ENCODE peak calls at places on chromosomes 3 and 15, in four cellular contexts. Z, O, X and D are unnamed samples. For H3K4me1, the result is how much of the 10 kb centered on the place peaks cover.

GRCh38 chr3:42979044-42979962 is at the start of gene GASK1A:
- DNase-seq in Z (peak), O (peak), X (peak), D (peak)

GRCh38 chr3:169659096-169659521 is 4.4 kb downstream of the MECOM start:
- DNase-seq in X (no peak), O (no peak), Z (no peak), D (no peak)

GRCh38 chr15:58019503-58020376 is 45.8 kb downstream of the ALDH1A2 start:
- DNase-seq in O (peak), X (no peak), Z (peak), D (peak)

GRCh38 chr3:159711560-159712333 is 276.9 kb upstream of the IL12A start:
- DNase-seq in Z (peak), O (peak), X (peak), D (peak)

GRCh38 chr15:23035964-23036566 is 3.3 kb downstream of the TUBGCP5 start:
- DNase-seq in X (peak), Z (peak), O (peak), D (peak)

GRCh38 chr3:113136071-113136470 is 75.3 kb upstream of the BOC start:
- DNase-seq in X (peak), Z (peak), O (peak), D (peak)

GRCh38 chr3:129428382-129429079 is at the start of gene EFCAB12:
- DNase-seq in Z (peak), X (peak), O (peak), D (peak)

GRCh38 chr3:186669378-186670084 is 3.7 kb downstream of the HRG start:
- DNase-seq in O (peak), Z (no peak), X (no peak), D (peak)

GRCh38 chr3:157329541-157329940 is 107.1 kb upstream of the PTX3 start:
- DNase-seq in Z (peak), O (no peak), X (no peak), D (no peak)

GRCh38 chr3:48634661-48635221 is 520 bp downstream of the SLC26A6 start:
- DNase-seq in Z (peak), X (peak), O (peak), D (peak)

GRCh38 chr3:133717424-133717823 is 28.8 kb upstream of the TF start:
- DNase-seq in X (no peak), O (no peak), Z (no peak), D (no peak)

GRCh38 chr3:60742606-60743145 is 508.6 kb downstream of the FHIT start:
- DNase-seq in O (peak), Z (peak), X (peak), D (peak)

GRCh38 chr3:184196536-184196935 is 10.5 kb downstream of the ABCF3 start:
- DNase-seq in O (no peak), X (no peak), Z (no peak), D (no peak)

GRCh38 chr3:123789760-123790159 is 94.4 kb downstream of the MYLK start:
- DNase-seq in Z (peak), O (peak), X (no peak), D (no peak)

GRCh38 chr3:172029425-172030128 is 9.8 kb upstream of the FNDC3B start:
- DNase-seq in O (no peak), Z (no peak), X (no peak), D (no peak)

GRCh38 chr3:90015688-90016356 is 908.4 kb downstream of the EPHA3 start:
- DNase-seq in Z (peak), X (peak), O (peak), D (peak)
- H2AFZ ChIP-seq in Z (no peak), X (peak), O (peak), D (peak)

DNA sequence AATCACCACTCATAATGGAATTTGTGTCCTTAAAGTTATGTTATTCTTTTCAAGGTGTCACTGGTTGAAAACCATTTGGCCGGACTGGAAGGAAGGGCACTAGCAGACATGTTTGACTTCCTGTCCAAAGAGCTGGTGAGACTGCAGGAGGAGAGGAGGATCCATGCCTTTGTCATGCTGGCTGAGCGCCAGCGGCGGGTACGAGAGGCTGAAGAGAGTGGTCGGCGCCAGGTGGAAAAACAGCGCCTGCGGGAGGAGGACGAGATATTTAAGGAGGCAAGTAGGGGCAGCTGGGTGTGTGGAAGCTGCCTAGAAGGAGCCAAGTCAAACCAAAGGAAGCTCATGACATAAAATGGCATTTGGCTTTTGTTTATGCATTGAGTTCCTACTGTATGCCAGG is 38.0 kb upstream of the NR1I2 start:
- DNase-seq in Z (no peak), O (no peak), X (no peak), D (no peak)
- TF ChIP-seq EZH2 in Z (no peak), O (no peak), X (no peak), D (no peak)

GRCh38 chr15:68787609-68788264 is 33.0 kb downstream of the ANP32A start:
- DNase-seq in Z (no peak), O (no peak), X (peak), D (peak)

GRCh38 chr15:68789921-68790575 is 30.6 kb downstream of the ANP32A start:
- DNase-seq in X (peak), Z (peak), O (no peak), D (no peak)

GRCh38 chr15:68789041-68789920 is 31.4 kb downstream of the ANP32A start:
- DNase-seq in O (no peak), Z (no peak), X (no peak), D (peak)

GRCh38 chr15:68786753-68787152 is 33.9 kb downstream of the ANP32A start:
- DNase-seq in O (no peak), X (no peak), Z (no peak), D (no peak)

GRCh38 chr15:68788265-68788624 is 32.5 kb downstream of the ANP32A start:
- DNase-seq in Z (no peak), X (no peak), O (no peak), D (no peak)
- H3K4me1 ChIP-seq in Z (under half), X (under half), O (under half), D (under half)

DNA sequence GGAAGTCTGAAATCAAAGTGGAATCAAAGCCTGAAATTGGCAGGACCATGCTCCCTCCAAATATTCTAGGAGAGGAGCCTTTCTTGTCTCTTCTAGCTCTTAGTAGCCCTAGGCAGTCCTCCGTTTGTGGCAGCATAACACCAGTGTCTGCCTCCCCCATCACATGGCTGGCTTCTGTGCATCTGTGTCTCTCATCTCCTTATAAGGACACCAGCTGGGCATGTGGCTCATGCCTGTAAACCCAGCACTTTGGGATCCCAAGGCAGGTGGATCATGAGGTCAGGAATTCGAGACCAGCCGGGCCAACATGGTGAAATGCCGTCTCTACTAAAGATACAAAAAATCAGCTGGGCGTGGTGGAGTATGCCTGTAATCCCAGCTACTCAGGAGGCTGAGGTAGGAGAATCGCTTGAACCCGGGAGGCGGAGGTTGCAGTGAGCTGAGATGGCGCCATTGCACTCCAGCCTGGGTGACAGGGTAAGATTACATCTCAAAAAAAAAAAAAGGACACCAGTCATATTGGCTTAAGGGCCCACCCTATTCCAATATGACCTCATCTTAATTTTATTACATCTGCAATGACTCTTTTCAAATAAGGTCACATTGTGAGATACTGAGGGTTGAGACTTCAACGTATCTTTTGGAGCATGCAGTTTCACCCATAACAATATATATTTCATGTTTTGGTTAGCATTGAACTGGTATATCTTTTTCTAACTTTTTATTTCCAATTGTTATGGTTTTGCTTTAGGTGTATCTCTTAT is 148.0 kb upstream of the TPM1 start:
- DNase-seq in O (peak), X (no peak), Z (no peak), D (no peak)
- H2AFZ ChIP-seq in O (no peak), X (no peak), Z (no peak), D (no peak)

GRCh38 chr3:138938877-138939562 is 7.9 kb downstream of the FOXL2 start:
- DNase-seq in O (no peak), Z (no peak), X (no peak), D (no peak)
- TF ChIP-seq EZH2 in O (no peak), Z (no peak), X (no peak), D (no peak)

GRCh38 chr3:14436954-14437281 is 34.5 kb downstream of the SLC6A6 start:
- DNase-seq in Z (no peak), O (no peak), X (no peak), D (no peak)
- H3K4me1 ChIP-seq in Z (under half), O (half or more), X (under half), D (under half)

DNA sequence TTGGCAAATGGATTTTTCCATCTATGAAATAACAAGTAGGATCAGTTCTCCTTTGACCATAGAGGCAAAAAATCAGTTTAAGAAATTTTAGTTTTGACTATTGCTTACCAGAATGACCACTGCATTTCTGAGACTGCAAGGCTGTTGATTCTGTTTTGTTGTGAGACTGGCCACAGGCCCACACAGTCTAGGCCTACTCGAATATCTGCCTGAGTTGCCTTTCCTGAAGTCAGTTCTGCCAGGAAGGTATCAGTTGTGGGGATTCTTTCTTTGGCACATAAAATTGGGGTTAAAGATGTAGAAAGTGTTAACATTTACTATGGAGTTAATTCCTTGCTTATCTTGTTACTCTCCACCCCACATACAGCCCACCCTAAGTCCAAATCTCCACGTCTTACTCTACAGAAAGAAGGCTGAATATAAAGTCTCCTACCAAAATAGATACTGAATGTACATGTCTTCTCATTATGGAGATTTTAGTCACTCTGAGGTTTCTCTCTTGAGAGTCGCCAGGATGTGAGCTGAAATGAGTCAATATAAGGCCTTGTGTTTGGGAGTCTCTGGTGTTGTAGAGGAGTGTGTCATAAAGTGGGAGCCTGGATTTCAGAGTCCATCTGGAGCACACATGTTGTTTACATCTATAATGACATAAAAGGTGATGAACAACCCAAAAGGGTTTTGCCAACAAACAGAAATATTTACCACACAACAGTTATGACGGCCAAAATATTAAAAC is 45.0 kb upstream of the WWTR1 start:
- DNase-seq in Z (peak), X (no peak), O (peak), D (peak)
- H2AFZ ChIP-seq in Z (peak), X (peak), O (peak), D (peak)